ENCODE peak calls at places on chromosomes 6 and 20, in six cellular contexts. W, J, P, N, L and A are unnamed samples.

GRCh38 chr20:17648306-17648646 is 33.8 kb downstream of the RRBP1 start:
- DNase-seq in W (no peak), J (no peak), P (no peak), N (no peak), L (no peak), A (no peak)

GRCh38 chr20:34579191-34579661 is 20.7 kb downstream of the MAP1LC3A start:
- DNase-seq in W (peak), J (peak), P (no peak), N (peak), L (peak), A (peak)

GRCh38 chr20:59148713-59149493 is 14.7 kb upstream of the ZNF831 start:
- DNase-seq in W (no peak), J (no peak), P (no peak), N (no peak), L (no peak), A (no peak)

GRCh38 chr20:58130156-58130555 is 98.3 kb downstream of the ANKRD60 start:
- DNase-seq in W (no peak), J (no peak), P (no peak), N (no peak), L (no peak), A (no peak)

GRCh38 chr6:153090241-153090930 is 40.7 kb downstream of the RGS17 start:
- DNase-seq in W (peak), J (no peak), P (no peak), N (peak), L (peak), A (peak)

GRCh38 chr6:160697826-160698225 is 4.2 kb upstream of the PLG start:
- DNase-seq in W (no peak), J (no peak), P (no peak), N (no peak), L (no peak), A (no peak)

GRCh38 chr6:7827142-7827541 is 83.4 kb downstream of the TXNDC5 start:
- DNase-seq in W (no peak), J (no peak), P (no peak), N (peak), L (no peak), A (peak)

GRCh38 chr6:112286756-112287155 is 32.4 kb upstream of the LAMA4 start:
- DNase-seq in W (no peak), J (no peak), P (no peak), N (no peak), L (no peak), A (no peak)

GRCh38 chr6:148146717-148147116 is 195.9 kb upstream of the SASH1 start:
- DNase-seq in W (peak), J (no peak), P (no peak), N (peak), L (no peak), A (peak)

GRCh38 chr6:7909323-7910276 is 988 bp downstream of the TXNDC5 start:
- DNase-seq in W (no peak), J (no peak), P (peak), N (peak), L (peak), A (peak)

GRCh38 chr6:157288575-157288974 is 34.7 kb downstream of the TMEM242 start:
- DNase-seq in W (no peak), J (no peak), P (no peak), N (no peak), L (no peak), A (no peak)

GRCh38 chr20:3162080-3162611 is 2.5 kb upstream of the FASTKD5 start:
- DNase-seq in W (no peak), J (no peak), P (no peak), N (no peak), L (no peak), A (no peak)

GRCh38 chr6:170439366-170440351 is 113.4 kb downstream of the PSMB1 start:
- DNase-seq in W (no peak), J (no peak), P (no peak), N (peak), L (no peak), A (no peak)

GRCh38 chr6:56520218-56520617 is 122.5 kb downstream of the DST start:
- DNase-seq in W (no peak), J (no peak), P (no peak), N (no peak), L (no peak), A (no peak)

GRCh38 chr6:2756687-2757224 is 6.0 kb upstream of the MYLK4 start:
- DNase-seq in W (no peak), J (no peak), P (no peak), N (peak), L (no peak), A (no peak)

GRCh38 chr20:35710039-35710438 is 10.8 kb downstream of the ROMO1 start:
- DNase-seq in W (no peak), J (no peak), P (no peak), N (no peak), L (no peak), A (no peak)

GRCh38 chr20:4134861-4135379 is 119.6 kb upstream of the RNF24 start:
- DNase-seq in W (no peak), J (no peak), P (no peak), N (no peak), L (no peak), A (no peak)

GRCh38 chr6:156719395-156719719 is 57.8 kb upstream of the ARID1B start:
- DNase-seq in W (no peak), J (no peak), P (no peak), N (no peak), L (no peak), A (no peak)

GRCh38 chr6:90197854-90198496 is 98.7 kb downstream of the BACH2 start:
- DNase-seq in W (no peak), J (no peak), P (peak), N (peak), L (peak), A (no peak)

GRCh38 chr20:2812189-2812588 is 2.6 kb upstream of the C20orf141 start:
- DNase-seq in W (no peak), J (no peak), P (no peak), N (no peak), L (no peak), A (no peak)

GRCh38 chr6:69466979-69467570 is 329.7 kb downstream of the LMBRD1 start:
- DNase-seq in W (no peak), J (no peak), P (no peak), N (no peak), L (no peak), A (no peak)

GRCh38 chr20:54848262-54848661 is 372.9 kb downstream of the DOK5 start:
- DNase-seq in W (no peak), J (no peak), P (no peak), N (no peak), L (no peak), A (no peak)

GRCh38 chr6:36807750-36808149 is 31.5 kb downstream of the CPNE5 start:
- DNase-seq in W (no peak), J (no peak), P (no peak), N (no peak), L (no peak), A (no peak)

GRCh38 chr20:19368351-19368750 is 155.9 kb downstream of the SLC24A3 start:
- DNase-seq in W (no peak), J (no peak), P (no peak), N (no peak), L (no peak), A (no peak)

GRCh38 chr20:10433014-10433622 is 904 bp downstream of the MKKS start:
- DNase-seq in W (no peak), J (no peak), P (peak), N (peak), L (no peak), A (peak)

GRCh38 chr6:40205004-40205403 is 270.7 kb upstream of the MOCS1 start:
- DNase-seq in W (no peak), J (no peak), P (no peak), N (no peak), L (no peak), A (no peak)

GRCh38 chr6:113842165-113842564 is 15.0 kb upstream of the MARCKS start:
- DNase-seq in W (no peak), J (no peak), P (no peak), N (peak), L (peak), A (no peak)

GRCh38 chr6:296151-297122 is 4.2 kb downstream of the DUSP22 start:
- DNase-seq in W (no peak), J (no peak), P (no peak), N (no peak), L (no peak), A (no peak)

GRCh38 chr6:153092082-153093013 is 38.7 kb downstream of the RGS17 start:
- DNase-seq in W (peak), J (peak), P (no peak), N (peak), L (peak), A (peak)

GRCh38 chr6:51841656-51842055 is 245.8 kb downstream of the PKHD1 start:
- DNase-seq in W (no peak), J (no peak), P (peak), N (no peak), L (no peak), A (no peak)

GRCh38 chr6:142842423-142843261 is 102.3 kb downstream of the HIVEP2 start:
- DNase-seq in W (no peak), J (no peak), P (no peak), N (peak), L (peak), A (peak)

GRCh38 chr6:27040244-27041042 is 207.1 kb upstream of the PRSS16 start:
- DNase-seq in W (no peak), J (no peak), P (no peak), N (no peak), L (no peak), A (no peak)

GRCh38 chr20:8664778-8665177 is 404.1 kb upstream of the PLCB4 start:
- DNase-seq in W (peak), J (no peak), P (peak), N (no peak), L (no peak), A (no peak)
- TF ChIP-seq CTCF in W (peak), J (no peak), P (peak), N (no peak), L (no peak), A (peak)

GRCh38 chr6:136955123-136955522 is 33.0 kb downstream of the SLC35D3 start:
- DNase-seq in W (no peak), J (no peak), P (no peak), N (no peak), L (no peak), A (no peak)

GRCh38 chr6:136950436-136950835 is 28.3 kb downstream of the SLC35D3 start:
- DNase-seq in W (no peak), J (no peak), P (no peak), N (peak), L (no peak), A (no peak)

GRCh38 chr6:136958168-136958567 is 36.1 kb downstream of the SLC35D3 start:
- DNase-seq in W (no peak), J (no peak), P (no peak), N (no peak), L (no peak), A (no peak)

GRCh38 chr6:136956590-136957573 is 34.8 kb downstream of the SLC35D3 start:
- DNase-seq in W (no peak), J (no peak), P (peak), N (no peak), L (no peak), A (no peak)

GRCh38 chr6:136952714-136953260 is 30.7 kb downstream of the SLC35D3 start:
- DNase-seq in W (no peak), J (no peak), P (no peak), N (no peak), L (no peak), A (no peak)
- H3K9ac ChIP-seq in W (no peak), J (no peak), P (no peak), N (no peak), L (no peak), A (no peak)

DNA sequence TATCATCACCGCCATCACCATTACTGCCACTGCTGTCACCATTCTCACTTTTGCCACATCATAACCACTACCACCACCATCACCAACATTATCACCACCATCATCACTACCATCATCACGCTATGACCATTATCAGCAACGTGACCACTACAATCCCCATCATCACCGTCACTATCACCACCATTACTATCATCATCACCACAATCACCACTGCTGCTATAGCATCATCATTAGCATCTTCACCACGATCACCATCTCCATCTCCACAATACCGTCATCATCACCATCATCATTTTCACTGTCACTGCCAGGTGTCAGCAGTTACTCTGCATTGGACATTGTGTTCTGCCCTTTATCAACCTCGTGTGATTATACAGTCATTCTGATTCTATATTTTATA is 19.0 kb downstream of the CST4 start:
- DNase-seq in W (no peak), J (no peak), P (no peak), N (no peak), L (no peak), A (no peak)
- TF ChIP-seq CTCF in W (no peak), J (no peak), P (no peak), N (no peak), L (no peak), A (no peak)

GRCh38 chr20:45342863-45343444 is 5.3 kb downstream of the SDC4 start:
- DNase-seq in W (no peak), J (no peak), P (no peak), N (no peak), L (no peak), A (no peak)

GRCh38 chr20:45341579-45341938 is 6.7 kb downstream of the SDC4 start:
- DNase-seq in W (no peak), J (no peak), P (no peak), N (no peak), L (no peak), A (no peak)

GRCh38 chr20:45340951-45341350 is 7.3 kb downstream of the SDC4 start:
- DNase-seq in W (no peak), J (no peak), P (peak), N (no peak), L (no peak), A (no peak)

GRCh38 chr20:45343445-45343866 is 4.8 kb downstream of the SDC4 start:
- DNase-seq in W (no peak), J (no peak), P (no peak), N (no peak), L (no peak), A (peak)

GRCh38 chr20:45341939-45342862 is 6.0 kb downstream of the SDC4 start:
- DNase-seq in W (no peak), J (no peak), P (peak), N (peak), L (no peak), A (peak)
- H3K9ac ChIP-seq in W (peak), J (peak), P (no peak), N (peak), L (peak), A (peak)

GRCh38 chr6:38184041-38184779 is 364.7 kb downstream of the ZFAND3 start:
- DNase-seq in W (no peak), J (no peak), P (no peak), N (no peak), L (no peak), A (no peak)

GRCh38 chr6:38184780-38185080 is 365.2 kb downstream of the ZFAND3 start:
- DNase-seq in W (no peak), J (no peak), P (no peak), N (no peak), L (no peak), A (no peak)

GRCh38 chr6:38185752-38186151 is 366.2 kb downstream of the ZFAND3 start:
- DNase-seq in W (no peak), J (no peak), P (no peak), N (no peak), L (no peak), A (no peak)

GRCh38 chr6:38187285-38187684 is 367.8 kb downstream of the ZFAND3 start:
- DNase-seq in W (no peak), J (no peak), P (peak), N (no peak), L (no peak), A (no peak)

DNA sequence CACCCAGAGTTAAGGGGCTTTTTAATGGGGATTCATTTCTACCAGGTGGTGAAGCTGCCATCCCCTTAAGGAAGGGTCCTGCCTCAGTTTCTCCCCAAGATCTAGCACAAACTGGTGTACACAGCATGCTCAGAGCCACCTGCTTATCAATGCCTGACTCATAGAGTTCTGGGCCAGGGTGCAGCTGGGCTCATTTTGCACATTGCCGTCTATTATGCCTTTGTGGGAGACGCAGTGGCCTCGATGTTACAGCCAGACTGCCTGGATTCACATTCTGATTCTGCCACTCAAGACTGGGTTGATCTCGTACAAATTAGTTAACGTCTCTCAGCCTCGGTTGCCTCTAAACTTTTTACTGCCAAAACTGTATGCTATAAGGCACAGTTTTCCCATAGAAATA is 365.7 kb downstream of the ZFAND3 start:
- DNase-seq in W (no peak), J (no peak), P (no peak), N (no peak), L (no peak), A (no peak)
- TF ChIP-seq CTCF in W (no peak), J (no peak), P (no peak), N (no peak), L (no peak), A (no peak)

DNA sequence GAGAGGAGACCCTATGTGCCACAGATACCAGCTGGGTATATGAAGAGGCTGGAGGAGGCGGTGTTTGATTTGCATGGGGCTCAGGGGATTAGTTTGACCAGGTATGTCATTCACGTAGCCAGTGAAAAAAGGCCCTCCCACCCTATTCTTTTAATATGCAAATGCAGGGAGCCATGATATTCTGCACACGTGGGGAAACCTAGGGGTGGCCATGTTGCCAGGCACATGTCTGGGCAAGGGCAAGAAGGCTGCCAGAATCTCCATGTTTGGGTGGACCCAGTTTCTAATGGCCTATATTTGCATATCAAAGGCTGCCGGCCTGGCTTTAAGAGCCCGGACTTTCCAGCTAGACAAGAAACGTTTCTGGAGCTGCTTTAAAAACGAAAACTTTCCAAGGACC is 60.4 kb downstream of the SOX4 start:
- DNase-seq in W (no peak), J (no peak), P (peak), N (no peak), L (no peak), A (no peak)
- H3K9ac ChIP-seq in W (no peak), J (no peak), P (no peak), N (no peak), L (no peak), A (no peak)

GRCh38 chr6:164108092-164108491 is 693.6 kb downstream of the QKI start:
- DNase-seq in W (no peak), J (no peak), P (no peak), N (no peak), L (no peak), A (no peak)
- TF ChIP-seq CTCF in W (no peak), J (no peak), P (no peak), N (no peak), L (no peak), A (no peak)